ENCODE peak calls at places on chromosomes 11 and 22, in nine cellular contexts. J, P, Y, W, R, O, Z, G and F are unnamed samples.

GRCh38 chr11:61514050-61514917 is 5.7 kb downstream of the LRRC10B start:
- DNase-seq in J (no peak), P (no peak), Y (no peak), W (no peak), R (no peak), O (no peak), Z (no peak), G (no peak), F (no peak)

GRCh38 chr22:24305260-24305692 is 34.6 kb downstream of the SPECC1L start:
- DNase-seq in J (no peak), P (peak; percentile 39), Y (no peak), W (no peak), R (no peak), O (no peak), Z (no peak), G (no peak), F (no peak)

GRCh38 chr11:108307751-108308150 is 84.9 kb downstream of the ATM start:
- DNase-seq in J (no peak), P (no peak), Y (no peak), W (no peak), R (no peak), O (no peak), Z (no peak), G (no peak), F (no peak)

GRCh38 chr11:68050371-68050841 is 11.6 kb downstream of the TCIRG1 start:
- DNase-seq in J (no peak), P (no peak), Y (no peak), W (no peak), R (no peak), O (no peak), Z (no peak), G (no peak), F (no peak)

GRCh38 chr11:104200688-104201087 is 36.7 kb upstream of the PDGFD start:
- DNase-seq in J (no peak), P (no peak), Y (no peak), W (no peak), R (no peak), O (no peak), Z (no peak), G (no peak), F (no peak)

GRCh38 chr22:49658902-49659280 is 168.8 kb downstream of the BRD1 start:
- DNase-seq in J (no peak), P (no peak), Y (no peak), W (no peak), R (no peak), O (no peak), Z (peak; percentile 28), G (no peak), F (no peak)

GRCh38 chr11:78667462-78667861 is 92.8 kb upstream of the NARS2 start:
- DNase-seq in J (no peak), P (no peak), Y (no peak), W (no peak), R (no peak), O (no peak), Z (no peak), G (no peak), F (no peak)

GRCh38 chr11:100563541-100564280 is 123.4 kb upstream of the ARHGAP42 start:
- DNase-seq in J (no peak), P (no peak), Y (no peak), W (no peak), R (no peak), O (no peak), Z (no peak), G (no peak), F (no peak)

GRCh38 chr22:24435861-24436351 is 8.5 kb downstream of the ADORA2A start:
- DNase-seq in J (no peak), P (no peak), Y (no peak), W (no peak), R (no peak), O (no peak), Z (no peak), G (no peak), F (no peak)

GRCh38 chr11:72813740-72814138 is 472 bp upstream of the ATG16L2 start:
- DNase-seq in J (peak; percentile 83), P (no peak), Y (peak; percentile 83), W (no peak), R (no peak), O (no peak), Z (no peak), G (peak; percentile 82), F (no peak)

GRCh38 chr11:71327156-71328085 is 75.0 kb upstream of the SHANK2 start:
- DNase-seq in J (no peak), P (no peak), Y (no peak), W (no peak), R (no peak), O (no peak), Z (no peak), G (no peak), F (no peak)

GRCh38 chr11:125123947-125124633 is 12.7 kb upstream of the TMEM218 start:
- DNase-seq in J (peak; percentile 49), P (peak; percentile 9), Y (peak; percentile 10), W (no peak), R (no peak), O (peak; percentile 29), Z (peak; percentile 64), G (peak; percentile 41), F (no peak)

GRCh38 chr11:46369458-46370152 is 11.9 kb upstream of the MDK start:
- DNase-seq in J (no peak), P (peak; percentile 49), Y (peak; percentile 58), W (peak; percentile 83), R (no peak), O (peak; percentile 44), Z (no peak), G (peak; percentile 94), F (no peak)

GRCh38 chr11:72704028-72704782 is 30.0 kb upstream of the PDE2A start:
- DNase-seq in J (no peak), P (no peak), Y (no peak), W (no peak), R (no peak), O (no peak), Z (no peak), G (no peak), F (no peak)

GRCh38 chr11:7485136-7485853 is at the start of gene OLFML1:
- DNase-seq in J (peak; percentile 42), P (no peak), Y (no peak), W (no peak), R (no peak), O (no peak), Z (no peak), G (peak; percentile 23), F (no peak)

GRCh38 chr11:7500251-7500650 is 13.5 kb upstream of the PPFIBP2 start:
- DNase-seq in J (no peak), P (no peak), Y (no peak), W (no peak), R (no peak), O (no peak), Z (no peak), G (no peak), F (no peak)

GRCh38 chr11:98495601-98496000 is 525.1 kb upstream of the CNTN5 start:
- DNase-seq in J (no peak), P (no peak), Y (no peak), W (no peak), R (no peak), O (no peak), Z (no peak), G (no peak), F (no peak)

GRCh38 chr22:44580756-44581435 is 82.9 kb upstream of the RTL6 start:
- DNase-seq in J (no peak), P (no peak), Y (no peak), W (no peak), R (no peak), O (no peak), Z (no peak), G (no peak), F (no peak)

GRCh38 chr11:49302360-49302759 is 94.0 kb upstream of the FOLH1 start:
- DNase-seq in J (no peak), P (no peak), Y (no peak), W (no peak), R (no peak), O (no peak), Z (no peak), G (no peak), F (no peak)

GRCh38 chr11:11740081-11740702 is 101.6 kb upstream of the USP47 start:
- DNase-seq in J (no peak), P (no peak), Y (no peak), W (no peak), R (no peak), O (no peak), Z (no peak), G (no peak), F (no peak)